ENCODE peak calls at places on chromosomes 7 and 10, in ten cellular contexts. Z, W, N, U, G, M, H, E, J and O are unnamed samples.

GRCh38 chr10:21758239-21758638 is 224.2 kb downstream of the MLLT10 start:
- DNase-seq in Z (no peak), W (no peak), N (no peak), U (no peak), G (no peak), M (no peak), H (no peak), E (no peak), J (no peak), O (no peak)

GRCh38 chr10:88553116-88553752 is 29.9 kb downstream of the RNLS start:
- DNase-seq in Z (peak), W (peak), N (no peak), U (peak), G (peak), M (no peak), H (peak), E (peak), J (peak), O (peak)

GRCh38 chr10:121709674-121710073 is 111.4 kb upstream of the FGFR2 start:
- DNase-seq in Z (no peak), W (no peak), N (no peak), U (no peak), G (no peak), M (no peak), H (no peak), E (no peak), J (no peak), O (no peak)

GRCh38 chr7:610531-611280 is 91.1 kb upstream of the PDGFA start:
- DNase-seq in Z (no peak), W (peak), N (no peak), U (no peak), G (no peak), M (no peak), H (no peak), E (peak), J (no peak), O (peak)

GRCh38 chr10:72834183-72834825 is 59.2 kb upstream of the OIT3 start:
- DNase-seq in Z (peak), W (peak), N (no peak), U (peak), G (peak), M (no peak), H (no peak), E (no peak), J (peak), O (peak)

GRCh38 chr7:135538387-135538786 is 19.3 kb upstream of the NUP205 start:
- DNase-seq in Z (no peak), W (no peak), N (no peak), U (no peak), G (no peak), M (no peak), H (no peak), E (no peak), J (no peak), O (no peak)

GRCh38 chr10:47340613-47341170 is 7.5 kb upstream of the RBP3 start:
- DNase-seq in Z (no peak), W (peak), N (peak), U (peak), G (peak), M (no peak), H (peak), E (peak), J (no peak), O (peak)

GRCh38 chr10:63114031-63114814 is 18.9 kb upstream of the NRBF2 start:
- DNase-seq in Z (no peak), W (no peak), N (no peak), U (no peak), G (peak), M (no peak), H (peak), E (peak), J (peak), O (peak)